ENCODE peak calls at places on chromosomes 7 and 10, in seven cellular contexts. Y is Calu3, W is neural progenitor cell, D is lower leg skin, O is cardiac fibroblast, A is colonic mucosa, V is left ventricle myocardium inferior. P is an unnamed sample.

GRCh38 chr7:16028103-16028502 is 341.6 kb upstream of the MEOX2 start:
- DNase-seq in Y (no peak), W (no peak), D (peak), O (peak), A (no peak), V (no peak), P (peak)

GRCh38 chr7:137304624-137305235 is 38.8 kb downstream of the PTN start:
- DNase-seq in Y (no peak), W (peak), D (no peak), O (peak), A (no peak), V (no peak), P (no peak)

GRCh38 chr10:17215782-17216122 is 12.3 kb upstream of the VIM start:
- DNase-seq in Y (no peak), W (no peak), D (no peak), O (no peak), A (no peak), V (no peak), P (no peak)

GRCh38 chr7:1909476-1909875 is 239.4 kb downstream of the ELFN1 start:
- DNase-seq in Y (no peak), W (no peak), D (no peak), O (no peak), A (no peak), V (no peak), P (no peak)

GRCh38 chr10:104895981-104896380 is 254.9 kb downstream of the SORCS3 start:
- DNase-seq in Y (no peak), W (no peak), D (no peak), O (no peak), A (no peak), V (no peak), P (no peak)

GRCh38 chr7:10708447-10708846 is 265.2 kb upstream of the PHF14 start:
- DNase-seq in Y (peak), W (peak), D (no peak), O (no peak), A (no peak), V (no peak), P (no peak)

GRCh38 chr7:74289018-74289659 is at the start of gene CLIP2:
- DNase-seq in Y (peak), W (peak), D (peak), O (peak), A (peak), V (peak), P (peak)

GRCh38 chr10:48199580-48200377 is 74.7 kb downstream of the FRMPD2 start:
- DNase-seq in Y (no peak), W (no peak), D (no peak), O (peak), A (no peak), V (no peak), P (peak)

GRCh38 chr10:32039745-32040144 is 16.5 kb downstream of the KIF5B start:
- DNase-seq in Y (no peak), W (no peak), D (no peak), O (no peak), A (no peak), V (no peak), P (no peak)

GRCh38 chr10:132162021-132162531 is 24.7 kb upstream of the DPYSL4 start:
- DNase-seq in Y (no peak), W (no peak), D (no peak), O (no peak), A (no peak), V (no peak), P (no peak)

GRCh38 chr10:29397221-29397620 is 108.4 kb downstream of the LYZL1 start:
- DNase-seq in Y (no peak), W (peak), D (no peak), O (no peak), A (no peak), V (no peak), P (no peak)

GRCh38 chr7:1112625-1113547 is 25.0 kb downstream of the GPER1 start:
- DNase-seq in Y (no peak), W (no peak), D (no peak), O (no peak), A (no peak), V (peak), P (no peak)

GRCh38 chr7:30813466-30813865 is 42.2 kb downstream of the MINDY4 start:
- DNase-seq in Y (no peak), W (no peak), D (no peak), O (no peak), A (peak), V (peak), P (no peak)

GRCh38 chr7:131424219-131424822 is 96.6 kb downstream of the MKLN1 start:
- DNase-seq in Y (no peak), W (peak), D (no peak), O (peak), A (no peak), V (no peak), P (peak)

GRCh38 chr10:36446873-36447272 is 678.5 kb upstream of the ANKRD30A start:
- DNase-seq in Y (no peak), W (no peak), D (no peak), O (no peak), A (no peak), V (peak), P (no peak)

GRCh38 chr10:61404771-61405170 is 48.4 kb downstream of the TMEM26 start:
- DNase-seq in Y (no peak), W (no peak), D (no peak), O (peak), A (no peak), V (no peak), P (peak)

GRCh38 chr7:133258174-133258573 is 5.3 kb downstream of the EXOC4 start:
- DNase-seq in Y (no peak), W (no peak), D (no peak), O (no peak), A (no peak), V (no peak), P (no peak)

GRCh38 chr7:117338020-117338419 is 15.2 kb upstream of the WNT2 start:
- DNase-seq in Y (no peak), W (no peak), D (no peak), O (peak), A (no peak), V (no peak), P (peak)

GRCh38 chr7:45701701-45702460 is 127.7 kb downstream of the ADCY1 start:
- DNase-seq in Y (no peak), W (no peak), D (no peak), O (no peak), A (no peak), V (no peak), P (no peak)

GRCh38 chr7:34687529-34687928 is 29.5 kb downstream of the NPSR1 start:
- DNase-seq in Y (no peak), W (no peak), D (no peak), O (no peak), A (no peak), V (no peak), P (no peak)

GRCh38 chr7:108051449-108051848 is 48.5 kb upstream of the LAMB1 start:
- DNase-seq in Y (no peak), W (no peak), D (no peak), O (peak), A (no peak), V (no peak), P (peak)

GRCh38 chr10:60943372-60944158 is 420 bp downstream of the RHOBTB1 start:
- DNase-seq in Y (peak), W (peak), D (peak), O (peak), A (peak), V (peak), P (peak)

GRCh38 chr10:72080042-72081035 is 8.0 kb downstream of the SPOCK2 start:
- DNase-seq in Y (peak), W (no peak), D (no peak), O (no peak), A (no peak), V (no peak), P (no peak)

GRCh38 chr10:83541096-83541495 is 598.2 kb upstream of the GHITM start:
- DNase-seq in Y (no peak), W (no peak), D (no peak), O (peak), A (no peak), V (no peak), P (no peak)

GRCh38 chr10:6494934-6495592 is 85.0 kb downstream of the PRKCQ start:
- DNase-seq in Y (no peak), W (no peak), D (no peak), O (no peak), A (no peak), V (no peak), P (no peak)

DNA sequence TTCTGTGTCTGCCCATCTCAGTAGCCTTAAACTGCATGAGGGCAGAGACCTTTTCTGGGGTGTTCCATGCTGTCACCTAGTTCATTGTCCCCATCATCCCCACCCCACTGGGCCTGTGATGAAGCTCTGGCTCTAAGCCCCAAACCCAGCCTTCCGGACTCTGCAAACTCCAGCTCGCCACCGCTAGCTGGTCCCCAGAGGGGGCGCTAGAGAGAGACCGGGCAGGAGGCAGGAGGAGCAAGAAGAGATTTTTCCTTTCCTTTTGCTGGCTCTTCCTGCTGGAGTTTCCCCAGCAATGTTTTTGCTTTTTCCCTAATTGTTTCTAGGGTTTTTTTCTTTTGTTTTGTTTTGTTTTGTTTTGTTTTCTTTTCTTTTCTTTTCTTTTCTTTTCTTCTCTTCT is 234.4 kb downstream of the TEX36 start:
- DNase-seq in Y (peak), W (peak), D (no peak), O (peak), A (peak), V (no peak), P (peak)
- TF ChIP-seq CTCF in Y (peak), W (peak), D (no peak), O (peak), A (peak), V (peak), P (peak)

DNA sequence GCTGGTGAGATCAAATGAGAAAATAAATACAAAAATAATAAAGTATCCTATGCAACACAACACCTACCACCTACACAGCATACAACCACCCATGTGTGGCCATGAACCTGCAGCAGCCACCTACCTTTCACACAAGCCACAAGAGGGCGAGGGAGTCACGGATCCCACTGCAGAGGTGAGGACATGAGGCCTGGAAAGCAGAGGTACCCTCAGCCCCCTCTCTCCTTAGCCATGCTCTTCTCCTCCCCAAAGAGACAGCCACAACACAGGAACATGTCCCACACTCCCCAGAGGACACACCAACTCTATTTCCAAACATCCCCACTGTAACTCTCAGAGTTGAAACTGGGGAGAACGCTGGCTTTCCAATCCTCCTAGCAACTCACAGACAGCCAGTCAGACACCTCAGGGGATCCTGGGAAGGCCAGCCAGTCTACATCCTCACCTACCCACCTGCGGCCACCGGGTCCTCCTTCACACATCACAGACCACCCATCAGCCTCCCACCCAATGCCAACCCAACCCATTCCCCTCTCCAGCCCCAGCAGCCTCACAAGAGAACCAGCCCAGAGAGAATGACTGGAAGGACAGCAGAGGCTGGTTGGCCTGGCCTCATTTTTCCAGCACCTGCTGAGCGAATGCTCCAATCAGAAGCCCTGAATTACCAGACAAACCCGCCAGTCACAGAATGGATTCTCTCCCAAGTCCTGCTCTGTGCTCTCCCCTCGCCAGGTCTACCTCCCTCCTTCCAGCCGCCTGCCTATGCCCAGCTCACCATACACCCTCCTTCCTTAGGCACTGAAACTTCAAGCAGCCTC is 18.4 kb downstream of the DLG5 start:
- DNase-seq in Y (peak), W (no peak), D (no peak), O (no peak), A (no peak), V (no peak), P (no peak)
- TF ChIP-seq CTCF in Y (peak), W (peak), D (no peak), O (no peak), A (peak), V (no peak), P (peak)

DNA sequence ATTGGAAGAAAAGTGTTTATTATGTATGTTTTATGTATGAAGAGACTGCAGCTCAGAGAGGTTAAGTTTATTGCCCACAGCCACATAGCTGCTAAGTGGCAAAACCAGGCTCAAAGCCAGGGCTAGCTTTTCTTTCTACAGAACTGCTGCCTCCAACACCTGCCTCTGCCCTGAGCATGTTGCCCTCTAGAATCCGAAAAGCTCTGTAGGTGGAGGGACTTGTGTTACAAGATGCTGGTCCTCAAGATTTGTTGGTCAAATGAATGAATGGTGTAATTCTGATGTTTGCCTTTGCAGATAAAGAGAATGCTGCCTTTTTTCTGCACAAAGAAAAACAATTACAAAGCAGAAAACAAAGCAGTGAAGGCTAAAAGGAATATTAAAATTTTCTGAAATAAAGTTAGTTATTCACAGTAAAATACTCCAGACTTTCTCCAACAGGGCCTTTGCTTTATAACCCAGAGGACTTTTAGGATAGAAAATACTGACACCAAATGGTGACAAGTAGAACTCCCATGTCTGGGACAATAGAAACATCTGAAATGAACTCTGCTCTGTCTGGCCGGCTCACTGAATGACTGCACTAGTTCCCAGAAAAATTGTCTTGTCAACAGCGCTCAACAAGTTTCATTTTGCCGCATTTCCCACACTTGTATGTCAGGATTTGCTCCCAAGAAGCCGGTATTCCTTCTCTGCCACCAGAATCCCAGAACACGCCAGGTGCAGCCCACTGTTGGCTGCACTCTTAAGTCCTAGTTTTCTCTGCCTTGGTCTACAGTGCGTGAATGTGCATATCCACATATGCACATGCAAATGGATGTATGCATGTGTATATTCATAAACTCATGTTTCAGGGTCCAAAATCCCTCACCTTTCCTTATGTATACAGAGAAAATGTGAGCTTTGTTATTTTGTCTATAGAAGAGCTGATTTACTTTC is 11.0 kb upstream of the DNTT start:
- DNase-seq in Y (no peak), W (peak), D (no peak), O (peak), A (peak), V (no peak), P (peak)
- TF ChIP-seq CTCF in Y (peak), W (peak), D (no peak), O (peak), A (peak), V (peak), P (peak)

DNA sequence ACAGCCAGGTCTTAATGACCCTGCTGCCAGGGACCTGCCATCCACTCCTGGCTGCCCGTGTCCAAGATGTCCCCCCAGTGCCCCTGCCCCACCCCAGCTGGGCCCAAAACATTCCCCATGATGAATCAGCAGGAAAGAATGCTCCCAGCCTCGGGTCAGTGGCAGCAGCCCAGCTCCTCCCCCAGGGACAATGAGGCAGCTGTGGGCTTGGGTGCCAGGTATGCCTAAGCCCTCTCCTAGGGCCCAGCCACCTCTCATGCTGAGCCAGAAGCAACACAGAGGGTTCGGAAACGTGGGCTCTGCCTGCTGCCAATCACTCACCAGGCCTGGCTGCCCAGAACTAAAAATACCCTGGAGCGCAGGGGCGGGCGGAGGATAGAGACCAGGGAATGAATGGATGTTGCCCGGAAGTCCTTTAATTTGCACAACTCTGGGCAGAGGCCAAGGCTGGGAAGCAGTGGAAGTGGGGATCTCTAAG is 1.5 kb upstream of the LOXL4 start:
- DNase-seq in Y (peak), W (peak), D (no peak), O (peak), A (peak), V (peak), P (peak)
- TF ChIP-seq CTCF in Y (no peak), W (no peak), D (no peak), O (no peak), A (no peak), V (no peak), P (no peak)

GRCh38 chr10:4772202-4772570 is 53.8 kb upstream of the AKR1E2 start:
- DNase-seq in Y (no peak), W (no peak), D (no peak), O (no peak), A (no peak), V (no peak), P (no peak)

GRCh38 chr10:4766449-4766848 is 59.6 kb upstream of the AKR1E2 start:
- DNase-seq in Y (no peak), W (no peak), D (no peak), O (peak), A (no peak), V (no peak), P (no peak)

GRCh38 chr10:4771554-4772201 is 54.3 kb upstream of the AKR1E2 start:
- DNase-seq in Y (no peak), W (no peak), D (no peak), O (peak), A (no peak), V (no peak), P (peak)

GRCh38 chr10:4767033-4767814 is 58.8 kb upstream of the AKR1E2 start:
- DNase-seq in Y (peak), W (peak), D (no peak), O (peak), A (peak), V (no peak), P (peak)

DNA sequence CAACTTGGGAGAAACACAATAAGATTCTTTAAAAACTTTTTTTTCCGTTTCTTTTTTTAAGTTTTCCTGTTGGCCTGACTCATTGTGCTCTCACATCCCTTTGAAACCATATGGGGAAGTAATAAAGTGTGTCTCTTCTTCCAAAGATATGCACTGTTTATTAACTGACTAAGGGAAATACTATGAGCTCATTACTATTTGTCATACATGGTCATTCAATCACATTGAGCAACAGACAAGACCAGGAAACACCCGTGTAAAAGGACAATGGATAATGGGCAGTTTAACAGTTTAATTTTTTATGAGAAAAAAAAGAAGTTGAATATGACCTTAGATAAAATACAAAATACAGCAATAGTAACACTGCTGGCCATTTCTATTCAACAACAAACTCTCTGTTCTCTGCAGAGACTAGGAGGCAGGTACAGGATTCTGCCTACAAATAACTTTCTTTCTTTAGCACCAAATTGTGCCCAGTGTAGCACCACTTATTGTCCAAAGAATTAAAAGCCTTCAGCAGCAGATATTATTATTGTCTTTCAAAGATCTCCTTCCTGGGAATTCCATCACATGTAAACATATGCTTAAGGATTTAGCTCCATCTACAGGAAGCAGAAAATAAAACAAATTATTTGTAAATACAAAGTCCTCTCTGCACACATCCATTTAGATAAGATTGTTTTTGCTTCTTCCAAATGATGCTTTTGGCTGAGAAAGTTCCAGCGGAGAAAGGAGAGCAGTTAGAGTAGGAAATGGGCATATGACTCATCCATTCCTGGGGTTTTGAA is 55.0 kb upstream of the AKR1E2 start:
- DNase-seq in Y (no peak), W (no peak), D (no peak), O (peak), A (no peak), V (no peak), P (peak)
- TF ChIP-seq CTCF in Y (no peak), W (peak), D (no peak), O (peak), A (no peak), V (peak), P (peak)

GRCh38 chr7:140911746-140912145 is 13.0 kb downstream of the BRAF start:
- DNase-seq in Y (no peak), W (no peak), D (no peak), O (no peak), A (no peak), V (no peak), P (no peak)
- TF ChIP-seq CTCF in Y (no peak), W (no peak), D (no peak), O (no peak), A (no peak), V (no peak), P (no peak)

GRCh38 chr10:59580257-59580863 is 129.3 kb downstream of the SLC16A9 start:
- DNase-seq in Y (peak), W (peak), D (no peak), O (peak), A (no peak), V (no peak), P (peak)
- TF ChIP-seq CTCF in Y (peak), W (peak), D (no peak), O (peak), A (peak), V (peak), P (peak)